ENCODE peak calls at places on chromosomes 1 and 21, in ten cellular contexts. Q is NT2/D1, R is epithelial cell of esophagus, H is mammary epithelial cell, U is HFF-Myc, L is uterus, K is skeletal muscle cell, W is lung, Z is Panc1, P is heart right ventricle. E is an unnamed sample.

GRCh38 chr1:6082430-6082971 is 36.8 kb downstream of the KCNAB2 start:
- DNase-seq in Q (no peak), R (no peak), H (no peak), U (no peak), L (no peak), K (no peak), W (no peak), Z (no peak), P (no peak), E (no peak)

GRCh38 chr1:211705439-211706205 is 30.2 kb upstream of the NEK2 start:
- DNase-seq in Q (no peak), R (peak; percentile 97), H (peak; percentile 78), U (no peak), L (no peak), K (no peak), W (no peak), Z (no peak), P (no peak), E (no peak)

GRCh38 chr21:8994640-8995511 is 1526.5 kb upstream of the TPTE start:
- DNase-seq in Q (no peak), R (no peak), H (no peak), U (no peak), L (no peak), K (no peak), W (no peak), Z (peak; percentile 73), P (no peak), E (no peak)

GRCh38 chr1:159161001-159161718 is 10.3 kb upstream of the CADM3 start:
- DNase-seq in Q (peak; percentile 80), R (peak; percentile 86), H (peak; percentile 81), U (peak; percentile 61), L (peak; percentile 57), K (peak; percentile 80), W (peak; percentile 74), Z (peak; percentile 69), P (peak; percentile 69), E (peak; percentile 73)

GRCh38 chr1:114352797-114353196 is 158.2 kb downstream of the TRIM33 start:
- DNase-seq in Q (no peak), R (no peak), H (no peak), U (no peak), L (no peak), K (no peak), W (no peak), Z (no peak), P (no peak), E (no peak)

GRCh38 chr1:10556430-10557005 is 81.8 kb downstream of the PEX14 start:
- DNase-seq in Q (no peak), R (no peak), H (no peak), U (no peak), L (no peak), K (no peak), W (no peak), Z (no peak), P (no peak), E (no peak)

GRCh38 chr1:58515794-58516401 is 30.6 kb downstream of the OMA1 start:
- DNase-seq in Q (peak; percentile 83), R (peak; percentile 83), H (peak; percentile 51), U (peak; percentile 67), L (peak; percentile 62), K (peak; percentile 44), W (peak; percentile 43), Z (peak; percentile 20), P (peak; percentile 43), E (peak; percentile 27)

GRCh38 chr1:244022301-244022700 is 28.8 kb upstream of the ZBTB18 start:
- DNase-seq in Q (no peak), R (peak; percentile 46), H (peak; percentile 30), U (no peak), L (no peak), K (peak; percentile 20), W (no peak), Z (no peak), P (no peak), E (no peak)

GRCh38 chr1:241225741-241226140 is 131.3 kb downstream of the RGS7 start:
- DNase-seq in Q (no peak), R (no peak), H (no peak), U (no peak), L (no peak), K (no peak), W (peak; percentile 72), Z (no peak), P (no peak), E (no peak)

GRCh38 chr1:60924964-60925798 is 157.2 kb upstream of the NFIA start:
- DNase-seq in Q (no peak), R (no peak), H (no peak), U (no peak), L (no peak), K (no peak), W (no peak), Z (no peak), P (no peak), E (no peak)

GRCh38 chr1:92291372-92291999 is 7.3 kb downstream of the GLMN start:
- DNase-seq in Q (peak; percentile 36), R (peak; percentile 73), H (peak; percentile 49), U (peak; percentile 22), L (no peak), K (no peak), W (no peak), Z (no peak), P (no peak), E (no peak)

DNA sequence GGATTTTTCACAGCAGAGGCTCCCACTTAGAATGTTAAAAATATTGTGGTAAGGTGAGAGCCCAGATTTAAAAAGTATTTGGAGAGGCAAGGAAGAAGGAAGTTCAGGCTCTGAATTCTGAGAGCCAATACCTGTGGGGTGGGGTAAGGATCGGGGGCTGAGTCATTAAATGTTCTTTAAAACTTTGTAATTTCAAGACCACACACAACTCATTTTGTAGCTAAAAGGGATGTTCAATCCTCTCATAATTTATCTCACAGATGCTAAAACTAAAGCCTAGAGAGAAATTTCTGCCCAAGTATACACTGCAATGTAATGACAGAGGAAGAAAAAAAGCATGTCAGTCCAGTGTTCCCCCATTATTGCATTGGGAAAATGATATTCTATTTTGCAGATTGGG is 6.1 kb downstream of the CD247 start:
- DNase-seq in Q (no peak), R (no peak), H (no peak), U (no peak), L (no peak), K (no peak), W (no peak), Z (no peak), P (no peak), E (no peak)
- H3K4me3 ChIP-seq in Q (no peak overlapping the region), R (no peak overlapping the region), H (no peak overlapping the region), U (no peak overlapping the region), L (no peak overlapping the region), K (no peak overlapping the region), W (no peak overlapping the region), Z (no peak overlapping the region), P (no peak overlapping the region), E (no peak overlapping the region)

GRCh38 chr1:2528966-2529750 is 905 bp downstream of the HES5 start:
- DNase-seq in Q (no peak), R (no peak), H (no peak), U (no peak), L (no peak), K (no peak), W (no peak), Z (no peak), P (no peak), E (no peak)
- H3K4me3 ChIP-seq in Q (no peak overlapping the region), R (peak overlapping the region; percentile 32), H (no peak overlapping the region), U (no peak overlapping the region), L (no peak overlapping the region), K (no peak overlapping the region), W (no peak overlapping the region), Z (no peak overlapping the region), P (peak overlapping the region; percentile 37), E (no peak overlapping the region)

GRCh38 chr1:225448146-225448805 is 20.4 kb upstream of the LBR start:
- DNase-seq in Q (no peak), R (no peak), H (no peak), U (no peak), L (peak; percentile 18), K (no peak), W (no peak), Z (no peak), P (no peak), E (no peak)
- H3K4me3 ChIP-seq in Q (no peak overlapping the region), R (no peak overlapping the region), H (no peak overlapping the region), U (no peak overlapping the region), L (peak overlapping the region; percentile 8), K (no peak overlapping the region), W (no peak overlapping the region), Z (no peak overlapping the region), P (peak overlapping the region; percentile 15), E (no peak overlapping the region)

GRCh38 chr1:209383422-209383821 is 200.1 kb upstream of the CAMK1G start:
- DNase-seq in Q (no peak), R (peak; percentile 91), H (peak; percentile 86), U (no peak), L (no peak), K (no peak), W (no peak), Z (no peak), P (no peak), E (no peak)
- H3K4me3 ChIP-seq in Q (no peak overlapping the region), R (peak overlapping the region; percentile 33), H (no peak overlapping the region), U (no peak overlapping the region), L (no peak overlapping the region), K (no peak overlapping the region), W (no peak overlapping the region), Z (no peak overlapping the region), P (no peak overlapping the region), E (no peak overlapping the region)

GRCh38 chr1:110572751-110573150 is 33.4 kb downstream of the KCNA2 start:
- DNase-seq in Q (no peak), R (no peak), H (no peak), U (no peak), L (no peak), K (no peak), W (no peak), Z (no peak), P (no peak), E (no peak)

GRCh38 chr1:110565565-110565964 is 40.6 kb downstream of the KCNA2 start:
- DNase-seq in Q (no peak), R (no peak), H (no peak), U (no peak), L (no peak), K (no peak), W (no peak), Z (no peak), P (no peak), E (no peak)

GRCh38 chr1:110566836-110567235 is 39.3 kb downstream of the KCNA2 start:
- DNase-seq in Q (no peak), R (no peak), H (no peak), U (no peak), L (no peak), K (no peak), W (no peak), Z (no peak), P (no peak), E (no peak)

DNA sequence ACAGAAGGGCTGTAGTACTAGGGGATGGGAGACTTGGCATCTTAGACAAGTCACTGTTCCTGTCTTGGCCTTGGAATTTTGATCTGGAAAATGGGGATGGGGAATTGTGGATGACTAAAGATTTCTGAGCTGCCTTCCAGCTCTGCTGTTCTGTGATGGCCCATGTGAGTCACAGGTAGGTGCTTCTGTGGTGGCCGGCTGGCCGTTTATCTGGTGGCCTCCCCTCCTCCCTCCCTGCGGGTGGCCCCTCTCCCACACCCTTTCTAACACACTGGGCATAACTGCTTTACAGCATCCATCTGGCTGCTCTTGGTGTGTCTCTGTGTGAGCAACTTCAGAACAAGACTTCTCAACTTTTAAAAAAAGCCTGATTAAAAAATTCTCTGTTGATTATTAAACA is 35.9 kb downstream of the KCNA2 start:
- DNase-seq in Q (no peak), R (no peak), H (no peak), U (no peak), L (no peak), K (no peak), W (no peak), Z (no peak), P (no peak), E (no peak)
- H3K4me3 ChIP-seq in Q (no peak overlapping the region), R (no peak overlapping the region), H (no peak overlapping the region), U (no peak overlapping the region), L (no peak overlapping the region), K (no peak overlapping the region), W (no peak overlapping the region), Z (no peak overlapping the region), P (no peak overlapping the region), E (no peak overlapping the region)